ENCODE peak calls at places on chromosomes 5 and 9, in nine cellular contexts. D is body of pancreas; V is tibial nerve; G is endodermal cell; N is esophagus squamous epithelium; Z is A549; Y is Peyer's patch; K is psoas muscle; A is CD8-positive, alpha-beta T cell. U is an unnamed sample. For H3K4me1, the result is how much of the 10 kb centered on the place peaks cover.

GRCh38 chr9:130049431-130050210 is 4.1 kb upstream of the GPR107 start:
- DNase-seq in D (no peak), V (no peak), G (no peak), N (no peak), Z (no peak), Y (no peak), K (no peak), A (no peak), U (peak)

GRCh38 chr5:116062352-116062751 is 22.5 kb upstream of the COMMD10 start:
- DNase-seq in D (no peak), V (no peak), G (no peak), N (no peak), Z (peak), Y (no peak), K (no peak), A (no peak), U (no peak)

GRCh38 chr5:74433255-74434123 is 207.0 kb downstream of the ENC1 start:
- DNase-seq in D (no peak), V (no peak), G (peak), N (no peak), Z (no peak), Y (no peak), K (no peak), A (no peak), U (no peak)

GRCh38 chr5:143284002-143284401 is 119.5 kb downstream of the NR3C1 start:
- DNase-seq in D (no peak), V (no peak), G (no peak), N (no peak), Z (peak), Y (no peak), K (no peak), A (no peak), U (no peak)

GRCh38 chr9:1619915-1620705 is 395.0 kb upstream of the SMARCA2 start:
- DNase-seq in D (no peak), V (no peak), G (no peak), N (no peak), Z (peak), Y (no peak), K (no peak), A (no peak), U (no peak)

GRCh38 chr5:57184322-57184721 is 10.5 kb downstream of the GPBP1 start:
- DNase-seq in D (no peak), V (no peak), G (no peak), N (no peak), Z (peak), Y (no peak), K (no peak), A (no peak), U (no peak)

GRCh38 chr5:13567819-13568218 is 376.7 kb downstream of the DNAH5 start:
- DNase-seq in D (no peak), V (no peak), G (no peak), N (no peak), Z (peak), Y (no peak), K (no peak), A (no peak), U (no peak)

GRCh38 chr9:107784235-107784958 is 294.8 kb upstream of the KLF4 start:
- DNase-seq in D (no peak), V (peak), G (peak), N (no peak), Z (peak), Y (no peak), K (peak), A (no peak), U (no peak)

GRCh38 chr9:4982720-4983482 is 2.2 kb upstream of the JAK2 start:
- DNase-seq in D (no peak), V (no peak), G (no peak), N (no peak), Z (no peak), Y (no peak), K (no peak), A (no peak), U (no peak)

GRCh38 chr9:121558423-121558950 is 58.8 kb upstream of the GGTA1 start:
- DNase-seq in D (no peak), V (no peak), G (peak), N (no peak), Z (no peak), Y (no peak), K (no peak), A (no peak), U (no peak)

GRCh38 chr9:22033012-22033630 is 24.0 kb upstream of the CDKN2B start:
- DNase-seq in D (no peak), V (no peak), G (no peak), N (no peak), Z (no peak), Y (no peak), K (no peak), A (no peak), U (no peak)

GRCh38 chr5:93891491-93892480 is 150.4 kb upstream of the POU5F2 start:
- DNase-seq in D (no peak), V (no peak), G (no peak), N (no peak), Z (no peak), Y (no peak), K (no peak), A (no peak), U (no peak)

GRCh38 chr9:27561697-27562096 is 11.6 kb downstream of the C9orf72 start:
- DNase-seq in D (no peak), V (no peak), G (no peak), N (no peak), Z (no peak), Y (no peak), K (no peak), A (no peak), U (no peak)

GRCh38 chr5:157828949-157829639 is 29.9 kb downstream of the CLINT1 start:
- DNase-seq in D (no peak), V (no peak), G (peak), N (no peak), Z (peak), Y (no peak), K (no peak), A (no peak), U (no peak)

GRCh38 chr5:156675402-156675801 is 174.7 kb upstream of the PPP1R2B start:
- DNase-seq in D (no peak), V (no peak), G (no peak), N (no peak), Z (no peak), Y (no peak), K (no peak), A (no peak), U (no peak)

GRCh38 chr9:15935661-15936315 is 382.9 kb downstream of the CCDC171 start:
- DNase-seq in D (no peak), V (no peak), G (no peak), N (no peak), Z (no peak), Y (no peak), K (no peak), A (no peak), U (no peak)

GRCh38 chr9:105006514-105006913 is 78.6 kb upstream of the ABCA1 start:
- DNase-seq in D (no peak), V (no peak), G (no peak), N (no peak), Z (no peak), Y (no peak), K (no peak), A (no peak), U (no peak)

GRCh38 chr5:73436535-73437125 is 11.9 kb downstream of the FOXD1 start:
- DNase-seq in D (no peak), V (no peak), G (peak), N (no peak), Z (no peak), Y (peak), K (no peak), A (no peak), U (no peak)

GRCh38 chr5:13250450-13251291 is 693.8 kb downstream of the DNAH5 start:
- DNase-seq in D (no peak), V (no peak), G (no peak), N (no peak), Z (peak), Y (no peak), K (no peak), A (no peak), U (no peak)

GRCh38 chr5:25128606-25129005 is 483.8 kb upstream of the CDH10 start:
- DNase-seq in D (no peak), V (no peak), G (peak), N (no peak), Z (no peak), Y (no peak), K (no peak), A (no peak), U (no peak)

GRCh38 chr5:151786468-151786867 is 14.7 kb downstream of the G3BP1 start:
- DNase-seq in D (no peak), V (no peak), G (no peak), N (no peak), Z (no peak), Y (no peak), K (no peak), A (no peak), U (no peak)

GRCh38 chr5:107968465-107968864 is 297.7 kb upstream of the EFNA5 start:
- DNase-seq in D (no peak), V (no peak), G (no peak), N (no peak), Z (no peak), Y (no peak), K (no peak), A (no peak), U (no peak)

GRCh38 chr5:159096555-159097460 is 2.9 kb downstream of the EBF1 start:
- DNase-seq in D (no peak), V (no peak), G (peak), N (no peak), Z (no peak), Y (no peak), K (no peak), A (no peak), U (no peak)

GRCh38 chr9:88183798-88184495 is 45.7 kb upstream of the SPATA31C2 start:
- DNase-seq in D (no peak), V (no peak), G (no peak), N (no peak), Z (no peak), Y (no peak), K (no peak), A (no peak), U (no peak)

GRCh38 chr5:139391570-139392323 is 2.0 kb upstream of the MZB1 start:
- DNase-seq in D (no peak), V (no peak), G (no peak), N (no peak), Z (peak), Y (peak), K (no peak), A (peak), U (no peak)

GRCh38 chr9:69542942-69543704 is 129.0 kb downstream of the APBA1 start:
- DNase-seq in D (no peak), V (no peak), G (peak), N (no peak), Z (no peak), Y (no peak), K (no peak), A (no peak), U (no peak)

GRCh38 chr5:79840085-79840990 is 150.7 kb downstream of the CMYA5 start:
- DNase-seq in D (no peak), V (no peak), G (peak), N (no peak), Z (no peak), Y (no peak), K (no peak), A (no peak), U (no peak)

GRCh38 chr9:15404171-15404570 is 18.5 kb upstream of the SNAPC3 start:
- DNase-seq in D (no peak), V (no peak), G (no peak), N (no peak), Z (no peak), Y (no peak), K (no peak), A (no peak), U (peak)

GRCh38 chr9:26413625-26414024 is 479.0 kb downstream of the CAAP1 start:
- DNase-seq in D (no peak), V (no peak), G (no peak), N (no peak), Z (no peak), Y (no peak), K (no peak), A (no peak), U (no peak)

GRCh38 chr5:176596689-176597416 is 13.1 kb downstream of the GPRIN1 start:
- DNase-seq in D (peak), V (no peak), G (peak), N (no peak), Z (no peak), Y (peak), K (peak), A (peak), U (no peak)

GRCh38 chr9:14499976-14500375 is 186.0 kb upstream of the NFIB start:
- DNase-seq in D (no peak), V (no peak), G (no peak), N (no peak), Z (no peak), Y (no peak), K (no peak), A (no peak), U (no peak)

GRCh38 chr9:91207481-91207888 is 154.2 kb downstream of the AUH start:
- DNase-seq in D (no peak), V (no peak), G (no peak), N (no peak), Z (no peak), Y (no peak), K (no peak), A (no peak), U (no peak)

GRCh38 chr5:14793851-14794250 is 77.7 kb downstream of the ANKH start:
- DNase-seq in D (no peak), V (no peak), G (no peak), N (no peak), Z (no peak), Y (no peak), K (no peak), A (no peak), U (no peak)

GRCh38 chr5:136062563-136063274 is 33.9 kb downstream of the TGFBI start:
- DNase-seq in D (no peak), V (no peak), G (peak), N (no peak), Z (peak), Y (no peak), K (no peak), A (no peak), U (no peak)

GRCh38 chr5:44770936-44771717 is 37.6 kb upstream of the MRPS30 start:
- DNase-seq in D (no peak), V (no peak), G (no peak), N (no peak), Z (no peak), Y (no peak), K (no peak), A (no peak), U (no peak)

GRCh38 chr5:44779167-44779566 is 29.6 kb upstream of the MRPS30 start:
- DNase-seq in D (no peak), V (no peak), G (no peak), N (no peak), Z (no peak), Y (no peak), K (no peak), A (no peak), U (no peak)

GRCh38 chr5:44774279-44774880 is 34.4 kb upstream of the MRPS30 start:
- DNase-seq in D (no peak), V (no peak), G (no peak), N (no peak), Z (peak), Y (no peak), K (no peak), A (no peak), U (no peak)
- H3K4me1 ChIP-seq in D (under half), V (under half), G (under half), N (under half), Z (under half), Y (under half), K (under half), A (under half), U (under half)

GRCh38 chr9:131668057-131668438 is 71.8 kb downstream of the RAPGEF1 start:
- DNase-seq in D (no peak), V (no peak), G (no peak), N (no peak), Z (no peak), Y (no peak), K (no peak), A (no peak), U (no peak)
- H3K4me1 ChIP-seq in D (under half), V (under half), G (under half), N (under half), Z (under half), Y (under half), K (half or more), A (half or more), U (half or more)

GRCh38 chr9:128684325-128685021 is 4.5 kb upstream of the SET start:
- DNase-seq in D (peak), V (peak), G (peak), N (peak), Z (peak), Y (peak), K (peak), A (peak), U (no peak)

GRCh38 chr9:128684065-128684324 is 5.0 kb upstream of the SET start:
- DNase-seq in D (no peak), V (no peak), G (no peak), N (no peak), Z (no peak), Y (no peak), K (no peak), A (no peak), U (no peak)

GRCh38 chr9:128685636-128686489 is 3.2 kb upstream of the SET start:
- DNase-seq in D (no peak), V (no peak), G (peak), N (no peak), Z (no peak), Y (peak), K (no peak), A (peak), U (no peak)

GRCh38 chr9:128683340-128684064 is 5.5 kb upstream of the SET start:
- DNase-seq in D (peak), V (peak), G (peak), N (no peak), Z (peak), Y (peak), K (no peak), A (no peak), U (no peak)

GRCh38 chr9:128685022-128685332 is 4.0 kb upstream of the SET start:
- DNase-seq in D (no peak), V (no peak), G (no peak), N (no peak), Z (no peak), Y (no peak), K (no peak), A (no peak), U (no peak)
- H3K4me1 ChIP-seq in D (under half), V (under half), G (under half), N (under half), Z (under half), Y (under half), K (under half), A (under half), U (under half)

DNA sequence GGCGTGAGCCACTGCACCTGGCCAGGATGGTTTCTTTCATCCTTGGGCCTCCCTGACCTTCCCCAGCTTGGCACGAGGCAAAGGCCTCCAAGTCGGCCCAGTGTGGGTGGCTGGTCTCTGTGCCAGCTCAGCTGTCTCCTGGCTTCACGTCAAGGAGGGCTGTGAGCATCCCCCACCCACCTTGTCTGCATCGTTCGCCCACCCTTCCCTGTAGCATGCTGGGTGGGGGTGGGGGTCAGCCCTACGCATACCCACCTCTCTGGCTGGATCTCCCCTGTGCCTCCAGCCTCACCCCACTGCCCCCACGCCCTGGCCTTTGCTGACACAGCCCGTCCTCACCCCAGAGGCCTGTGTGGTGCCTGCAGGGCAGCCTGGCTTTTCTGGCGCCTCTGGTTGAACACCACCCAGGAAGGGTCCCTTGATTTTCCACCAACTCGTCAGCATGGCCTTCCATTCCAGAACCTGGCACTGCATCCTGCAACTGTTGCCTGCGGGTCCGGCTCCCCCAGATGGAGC is 8.8 kb upstream of the WDR5 start:
- DNase-seq in D (no peak), V (no peak), G (no peak), N (no peak), Z (no peak), Y (peak), K (no peak), A (no peak), U (no peak)
- H3K4me1 ChIP-seq in D (under half), V (under half), G (under half), N (under half), Z (under half), Y (under half), K (under half), A (under half), U (under half)

GRCh38 chr5:111746791-111747190 is 10.2 kb downstream of the NREP start:
- DNase-seq in D (no peak), V (no peak), G (no peak), N (no peak), Z (no peak), Y (no peak), K (no peak), A (no peak), U (no peak)
- H3K4me1 ChIP-seq in D (under half), V (under half), G (under half), N (under half), Z (under half), Y (under half), K (half or more), A (under half), U (under half)

DNA sequence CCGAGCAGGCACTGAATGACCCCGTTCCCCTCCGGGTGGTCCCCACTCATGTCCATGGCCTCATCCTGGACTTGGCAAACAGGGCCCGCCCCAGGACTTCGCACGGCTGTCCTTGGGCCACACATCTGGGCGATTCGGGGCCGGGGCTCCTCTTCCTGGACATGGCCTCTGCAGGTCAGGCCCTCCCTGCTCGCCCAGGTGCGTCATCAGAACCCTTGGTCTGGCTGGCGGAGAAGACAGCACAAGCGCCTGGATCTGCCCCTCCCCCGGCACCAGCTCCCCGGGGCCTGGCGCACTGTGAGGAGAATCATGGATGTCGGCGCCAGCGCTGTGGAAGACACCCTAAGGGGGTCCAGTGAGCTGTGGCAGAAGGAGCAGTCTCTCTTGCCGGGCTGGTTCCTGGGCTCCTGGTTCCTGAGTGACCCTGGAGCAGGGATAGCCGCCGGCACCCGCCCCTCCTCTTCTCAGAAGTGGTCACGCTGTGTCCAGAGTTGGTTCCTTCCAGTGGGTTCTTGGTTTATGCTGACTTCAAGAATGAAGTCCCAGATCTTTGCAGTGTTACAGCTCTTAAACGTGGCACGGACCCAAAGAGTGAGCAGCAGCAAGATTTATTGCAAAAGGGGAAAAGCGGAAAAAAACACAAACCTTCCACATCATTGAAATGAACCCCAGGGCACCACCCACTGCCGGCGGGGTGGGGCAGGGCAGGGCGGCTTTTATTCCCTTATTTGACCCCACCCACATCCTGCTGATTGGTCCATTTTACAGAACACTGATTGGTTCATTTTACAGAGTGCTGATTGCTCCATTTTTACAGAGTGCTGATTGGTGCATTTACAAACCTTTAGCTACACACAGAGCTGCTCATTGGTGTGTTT is 25.9 kb upstream of the SLC12A7 start:
- DNase-seq in D (no peak), V (peak), G (no peak), N (no peak), Z (peak), Y (no peak), K (no peak), A (no peak), U (no peak)
- H3K4me1 ChIP-seq in D (under half), V (under half), G (under half), N (under half), Z (under half), Y (under half), K (under half), A (under half), U (under half)

GRCh38 chr5:38831909-38832308 is 13.9 kb upstream of the OSMR start:
- DNase-seq in D (no peak), V (no peak), G (peak), N (no peak), Z (peak), Y (no peak), K (no peak), A (no peak), U (no peak)

GRCh38 chr5:38835887-38836286 is 9.9 kb upstream of the OSMR start:
- DNase-seq in D (no peak), V (no peak), G (no peak), N (no peak), Z (no peak), Y (no peak), K (no peak), A (no peak), U (no peak)

GRCh38 chr5:38831117-38831516 is 14.7 kb upstream of the OSMR start:
- DNase-seq in D (no peak), V (no peak), G (no peak), N (no peak), Z (no peak), Y (no peak), K (no peak), A (no peak), U (no peak)

GRCh38 chr5:38830521-38831051 is 15.2 kb upstream of the OSMR start:
- DNase-seq in D (no peak), V (no peak), G (no peak), N (no peak), Z (no peak), Y (no peak), K (no peak), A (no peak), U (no peak)

GRCh38 chr5:38832810-38833209 is 13.0 kb upstream of the OSMR start:
- DNase-seq in D (no peak), V (no peak), G (no peak), N (no peak), Z (no peak), Y (no peak), K (no peak), A (no peak), U (no peak)
- H3K4me1 ChIP-seq in D (under half), V (under half), G (under half), N (under half), Z (under half), Y (under half), K (under half), A (under half), U (under half)

GRCh38 chr5:77157732-77158532 is 52.5 kb upstream of the PDE8B start:
- DNase-seq in D (no peak), V (no peak), G (no peak), N (no peak), Z (no peak), Y (no peak), K (no peak), A (no peak), U (no peak)
- H3K4me1 ChIP-seq in D (under half), V (under half), G (under half), N (under half), Z (under half), Y (under half), K (under half), A (under half), U (under half)

GRCh38 chr9:92963831-92964606 is 16.7 kb downstream of the FGD3 start:
- DNase-seq in D (no peak), V (peak), G (peak), N (peak), Z (no peak), Y (no peak), K (no peak), A (peak), U (no peak)
- H3K4me1 ChIP-seq in D (under half), V (under half), G (under half), N (under half), Z (under half), Y (under half), K (under half), A (half or more), U (under half)

U was measured in ascending aorta.